ENCODE peak calls at places on chromosomes 11 and 22, in four cellular contexts. One of them, this sample, is unnamed.

GRCh38 chr11:61477734-61478148 is 30.8 kb upstream of the LRRC10B start:
- DNase-seq in endodermal cell: peak; percentile 90
- DNase-seq in right atrium auricular region: peak; percentile 64
- DNase-seq in tibial artery: peak; percentile 38
- DNase-seq in this sample: peak; percentile 52

GRCh38 chr11:70220920-70221319 is 17.8 kb downstream of the FADD start:
- DNase-seq in endodermal cell: no peak
- DNase-seq in right atrium auricular region: no peak
- DNase-seq in tibial artery: no peak
- DNase-seq in this sample: no peak

GRCh38 chr11:26541870-26542269 is 30.2 kb downstream of the MUC15 start:
- DNase-seq in endodermal cell: no peak
- DNase-seq in right atrium auricular region: no peak
- DNase-seq in tibial artery: no peak
- DNase-seq in this sample: no peak

GRCh38 chr11:119316017-119316728 is 757 bp downstream of the MCAM start:
- DNase-seq in endodermal cell: peak; percentile 68
- DNase-seq in right atrium auricular region: no peak
- DNase-seq in tibial artery: peak; percentile 87
- DNase-seq in this sample: no peak

GRCh38 chr11:122663764-122664163 is 8.2 kb downstream of the UBASH3B start:
- DNase-seq in endodermal cell: no peak
- DNase-seq in right atrium auricular region: no peak
- DNase-seq in tibial artery: no peak
- DNase-seq in this sample: no peak

GRCh38 chr11:43489869-43490465 is 131.2 kb downstream of the TTC17 start:
- DNase-seq in endodermal cell: no peak
- DNase-seq in right atrium auricular region: no peak
- DNase-seq in tibial artery: no peak
- DNase-seq in this sample: no peak

GRCh38 chr11:74057251-74058151 is 48.6 kb upstream of the UCP3 start:
- DNase-seq in endodermal cell: no peak
- DNase-seq in right atrium auricular region: no peak
- DNase-seq in tibial artery: no peak
- DNase-seq in this sample: no peak

GRCh38 chr22:37334461-37334858 is 52.2 kb downstream of the CYTH4 start:
- DNase-seq in endodermal cell: peak; percentile 69
- DNase-seq in right atrium auricular region: no peak
- DNase-seq in tibial artery: no peak
- DNase-seq in this sample: no peak

GRCh38 chr11:75781296-75781695 is 12.7 kb downstream of the DGAT2 start:
- DNase-seq in endodermal cell: no peak
- DNase-seq in right atrium auricular region: no peak
- DNase-seq in tibial artery: no peak
- DNase-seq in this sample: no peak

GRCh38 chr11:128848815-128849455 is 18.2 kb downstream of the KCNJ1 start:
- DNase-seq in endodermal cell: peak; percentile 96
- DNase-seq in right atrium auricular region: no peak
- DNase-seq in tibial artery: peak; percentile 48
- DNase-seq in this sample: peak; percentile 79

GRCh38 chr11:78138694-78139421 is 568 bp downstream of the ALG8 start:
- DNase-seq in endodermal cell: peak; percentile 56
- DNase-seq in right atrium auricular region: no peak
- DNase-seq in tibial artery: no peak
- DNase-seq in this sample: peak; percentile 53

GRCh38 chr11:81673001-81673400 is 1060.7 kb downstream of the FAM181B start:
- DNase-seq in endodermal cell: no peak
- DNase-seq in right atrium auricular region: no peak
- DNase-seq in tibial artery: no peak
- DNase-seq in this sample: no peak

GRCh38 chr22:39996732-39997131 is 2.0 kb downstream of the FAM83F start:
- DNase-seq in endodermal cell: no peak
- DNase-seq in right atrium auricular region: no peak
- DNase-seq in tibial artery: no peak
- DNase-seq in this sample: no peak

GRCh38 chr11:130001491-130002351 is 914 bp downstream of the PRDM10 start:
- DNase-seq in endodermal cell: peak; percentile 76
- DNase-seq in right atrium auricular region: no peak
- DNase-seq in tibial artery: peak; percentile 43
- DNase-seq in this sample: peak; percentile 63

GRCh38 chr11:65047581-65048422 is 6.8 kb downstream of the SAC3D1 start:
- DNase-seq in endodermal cell: no peak
- DNase-seq in right atrium auricular region: peak; percentile 59
- DNase-seq in tibial artery: peak; percentile 46
- DNase-seq in this sample: no peak

GRCh38 chr11:2691991-2692841 is 7.6 kb downstream of the KCNQ1OT1 start:
- DNase-seq in endodermal cell: peak; percentile 85
- DNase-seq in right atrium auricular region: no peak
- DNase-seq in tibial artery: peak; percentile 6
- DNase-seq in this sample: peak; percentile 45

GRCh38 chr11:44632466-44633123 is 67.1 kb downstream of the CD82 start:
- DNase-seq in endodermal cell: peak; percentile 75
- DNase-seq in right atrium auricular region: peak; percentile 58
- DNase-seq in tibial artery: no peak
- DNase-seq in this sample: peak; percentile 17

GRCh38 chr11:19988598-19988997 is 171.7 kb downstream of the DBX1 start:
- DNase-seq in endodermal cell: peak; percentile 84
- DNase-seq in right atrium auricular region: no peak
- DNase-seq in tibial artery: no peak
- DNase-seq in this sample: no peak

GRCh38 chr11:72732329-72732728 is 19.9 kb downstream of the ARAP1 start:
- DNase-seq in endodermal cell: no peak
- DNase-seq in right atrium auricular region: no peak
- DNase-seq in tibial artery: no peak
- DNase-seq in this sample: no peak

GRCh38 chr11:46658259-46658658 is 40.9 kb downstream of the ATG13 start:
- DNase-seq in endodermal cell: no peak
- DNase-seq in right atrium auricular region: no peak
- DNase-seq in tibial artery: peak; percentile 82
- DNase-seq in this sample: no peak

GRCh38 chr22:39718206-39718605 is 147.7 kb downstream of the CACNA1I start:
- DNase-seq in endodermal cell: no peak
- DNase-seq in right atrium auricular region: no peak
- DNase-seq in tibial artery: no peak
- DNase-seq in this sample: no peak

GRCh38 chr22:38401336-38402084 is 53.5 kb downstream of the KCNJ4 start:
- DNase-seq in endodermal cell: peak; percentile 69
- DNase-seq in right atrium auricular region: no peak
- DNase-seq in tibial artery: no peak
- DNase-seq in this sample: no peak

GRCh38 chr11:69489746-69490365 is 8.4 kb downstream of the LINC01488 start:
- DNase-seq in endodermal cell: no peak
- DNase-seq in right atrium auricular region: no peak
- DNase-seq in tibial artery: no peak
- DNase-seq in this sample: no peak

GRCh38 chr11:110531056-110531756 is 101.5 kb downstream of the FDX1 start:
- DNase-seq in endodermal cell: no peak
- DNase-seq in right atrium auricular region: no peak
- DNase-seq in tibial artery: no peak
- DNase-seq in this sample: no peak

GRCh38 chr22:50179937-50180726 is 5.6 kb upstream of the TRABD start:
- DNase-seq in endodermal cell: no peak
- DNase-seq in right atrium auricular region: no peak
- DNase-seq in tibial artery: no peak
- DNase-seq in this sample: no peak

GRCh38 chr11:9710852-9711251 is 47.0 kb downstream of the SWAP70 start:
- DNase-seq in endodermal cell: no peak
- DNase-seq in right atrium auricular region: no peak
- DNase-seq in tibial artery: no peak
- DNase-seq in this sample: no peak
- H3K4me1 ChIP-seq in endodermal cell: no peaks in the 10 kb centered on the region
- H3K4me1 ChIP-seq in right atrium auricular region: no peaks in the 10 kb centered on the region
- H3K4me1 ChIP-seq in tibial artery: peaks cover 11% of the 10 kb centered on the region
- H3K4me1 ChIP-seq in this sample: peaks cover 44% of the 10 kb centered on the region

GRCh38 chr11:114156766-114157165 is 97.3 kb downstream of the ZBTB16 start:
- DNase-seq in endodermal cell: no peak
- DNase-seq in right atrium auricular region: no peak
- DNase-seq in tibial artery: no peak
- DNase-seq in this sample: no peak
- H3K4me1 ChIP-seq in endodermal cell: no peaks in the 10 kb centered on the region
- H3K4me1 ChIP-seq in right atrium auricular region: no peaks in the 10 kb centered on the region
- H3K4me1 ChIP-seq in tibial artery: peaks cover 92% of the 10 kb centered on the region
- H3K4me1 ChIP-seq in this sample: peaks cover 35% of the 10 kb centered on the region

GRCh38 chr22:35839811-35840739 is 122.4 kb downstream of the APOL5 start:
- DNase-seq in endodermal cell: peak; percentile 96
- DNase-seq in right atrium auricular region: peak; percentile 89
- DNase-seq in tibial artery: peak; percentile 83
- DNase-seq in this sample: peak; percentile 74

GRCh38 chr22:35841907-35842518 is 124.3 kb downstream of the APOL5 start:
- DNase-seq in endodermal cell: no peak
- DNase-seq in right atrium auricular region: no peak
- DNase-seq in tibial artery: no peak
- DNase-seq in this sample: no peak

GRCh38 chr22:35837328-35837727 is 119.7 kb downstream of the APOL5 start:
- DNase-seq in endodermal cell: no peak
- DNase-seq in right atrium auricular region: no peak
- DNase-seq in tibial artery: no peak
- DNase-seq in this sample: no peak

GRCh38 chr22:35835998-35836691 is 118.5 kb downstream of the APOL5 start:
- DNase-seq in endodermal cell: peak; percentile 79
- DNase-seq in right atrium auricular region: peak; percentile 66
- DNase-seq in tibial artery: peak; percentile 47
- DNase-seq in this sample: no peak

GRCh38 chr22:35838849-35839646 is 121.4 kb downstream of the APOL5 start:
- DNase-seq in endodermal cell: peak; percentile 71
- DNase-seq in right atrium auricular region: no peak
- DNase-seq in tibial artery: peak; percentile 69
- DNase-seq in this sample: peak; percentile 69
- H3K4me1 ChIP-seq in endodermal cell: peaks cover 6% of the 10 kb centered on the region
- H3K4me1 ChIP-seq in right atrium auricular region: no peaks in the 10 kb centered on the region
- H3K4me1 ChIP-seq in tibial artery: peaks cover 20% of the 10 kb centered on the region
- H3K4me1 ChIP-seq in this sample: peaks cover 89% of the 10 kb centered on the region

DNA sequence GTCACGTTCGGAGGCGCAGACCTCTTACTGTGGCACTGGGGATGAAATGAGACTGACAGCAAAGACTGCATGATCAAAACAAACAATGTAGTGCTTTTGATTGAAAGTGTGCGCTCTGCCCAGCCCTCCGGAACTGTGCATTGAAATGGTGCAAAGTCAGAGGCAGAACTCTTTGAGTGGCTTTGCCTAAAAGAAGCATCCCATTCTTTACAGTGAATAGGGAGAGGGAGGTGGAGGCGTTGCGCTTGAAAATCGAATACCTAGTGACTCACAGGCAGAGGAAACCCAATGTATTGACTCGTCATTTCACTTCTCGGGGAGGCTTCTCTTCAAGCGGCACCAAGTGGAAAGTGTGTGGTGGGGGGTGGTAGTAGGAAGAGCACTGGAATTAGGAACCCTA is 10.9 kb downstream of the RCN1 start:
- DNase-seq in endodermal cell: no peak
- DNase-seq in right atrium auricular region: no peak
- DNase-seq in tibial artery: no peak
- DNase-seq in this sample: no peak
- H3K4me1 ChIP-seq in endodermal cell: peaks cover 9% of the 10 kb centered on the region
- H3K4me1 ChIP-seq in right atrium auricular region: no peaks in the 10 kb centered on the region
- H3K4me1 ChIP-seq in tibial artery: no peaks in the 10 kb centered on the region
- H3K4me1 ChIP-seq in this sample: peaks cover 4% of the 10 kb centered on the region

DNA sequence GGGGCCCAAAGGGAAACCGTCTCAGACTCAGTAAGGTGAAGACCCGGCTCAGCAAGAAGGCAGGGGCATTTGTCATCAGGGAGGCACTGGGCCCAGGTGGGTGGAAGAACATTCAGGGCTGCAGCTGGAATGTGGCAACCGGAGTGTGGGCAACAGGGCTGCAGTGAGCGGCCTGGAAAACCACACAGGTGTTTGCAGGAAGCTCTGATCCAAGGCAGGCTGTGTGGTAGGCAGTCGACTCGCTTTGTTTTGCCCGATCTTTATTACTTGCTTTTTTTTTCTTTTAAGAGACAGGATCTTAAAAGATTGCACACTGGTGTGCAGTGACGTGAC is 82.8 kb downstream of the DGCR2 start:
- DNase-seq in endodermal cell: no peak
- DNase-seq in right atrium auricular region: no peak
- DNase-seq in tibial artery: no peak
- DNase-seq in this sample: no peak
- H3K4me1 ChIP-seq in endodermal cell: no peaks in the 10 kb centered on the region
- H3K4me1 ChIP-seq in right atrium auricular region: no peaks in the 10 kb centered on the region
- H3K4me1 ChIP-seq in tibial artery: no peaks in the 10 kb centered on the region
- H3K4me1 ChIP-seq in this sample: no peaks in the 10 kb centered on the region

GRCh38 chr11:66121453-66121852 is 51.4 kb downstream of the PACS1 start:
- DNase-seq in endodermal cell: no peak
- DNase-seq in right atrium auricular region: no peak
- DNase-seq in tibial artery: no peak
- DNase-seq in this sample: no peak

GRCh38 chr11:66116576-66117361 is 46.7 kb downstream of the PACS1 start:
- DNase-seq in endodermal cell: peak; percentile 53
- DNase-seq in right atrium auricular region: no peak
- DNase-seq in tibial artery: no peak
- DNase-seq in this sample: no peak

GRCh38 chr11:66115638-66116410 is 45.8 kb downstream of the PACS1 start:
- DNase-seq in endodermal cell: no peak
- DNase-seq in right atrium auricular region: no peak
- DNase-seq in tibial artery: no peak
- DNase-seq in this sample: peak; percentile 48

GRCh38 chr11:66118847-66119246 is 48.8 kb downstream of the PACS1 start:
- DNase-seq in endodermal cell: no peak
- DNase-seq in right atrium auricular region: no peak
- DNase-seq in tibial artery: no peak
- DNase-seq in this sample: no peak

GRCh38 chr11:66119348-66120133 is 49.5 kb downstream of the PACS1 start:
- DNase-seq in endodermal cell: peak; percentile 73
- DNase-seq in right atrium auricular region: no peak
- DNase-seq in tibial artery: no peak
- DNase-seq in this sample: no peak
- H3K4me1 ChIP-seq in endodermal cell: peaks cover 21% of the 10 kb centered on the region
- H3K4me1 ChIP-seq in right atrium auricular region: no peaks in the 10 kb centered on the region
- H3K4me1 ChIP-seq in tibial artery: peaks cover 6% of the 10 kb centered on the region
- H3K4me1 ChIP-seq in this sample: peaks cover 48% of the 10 kb centered on the region

DNA sequence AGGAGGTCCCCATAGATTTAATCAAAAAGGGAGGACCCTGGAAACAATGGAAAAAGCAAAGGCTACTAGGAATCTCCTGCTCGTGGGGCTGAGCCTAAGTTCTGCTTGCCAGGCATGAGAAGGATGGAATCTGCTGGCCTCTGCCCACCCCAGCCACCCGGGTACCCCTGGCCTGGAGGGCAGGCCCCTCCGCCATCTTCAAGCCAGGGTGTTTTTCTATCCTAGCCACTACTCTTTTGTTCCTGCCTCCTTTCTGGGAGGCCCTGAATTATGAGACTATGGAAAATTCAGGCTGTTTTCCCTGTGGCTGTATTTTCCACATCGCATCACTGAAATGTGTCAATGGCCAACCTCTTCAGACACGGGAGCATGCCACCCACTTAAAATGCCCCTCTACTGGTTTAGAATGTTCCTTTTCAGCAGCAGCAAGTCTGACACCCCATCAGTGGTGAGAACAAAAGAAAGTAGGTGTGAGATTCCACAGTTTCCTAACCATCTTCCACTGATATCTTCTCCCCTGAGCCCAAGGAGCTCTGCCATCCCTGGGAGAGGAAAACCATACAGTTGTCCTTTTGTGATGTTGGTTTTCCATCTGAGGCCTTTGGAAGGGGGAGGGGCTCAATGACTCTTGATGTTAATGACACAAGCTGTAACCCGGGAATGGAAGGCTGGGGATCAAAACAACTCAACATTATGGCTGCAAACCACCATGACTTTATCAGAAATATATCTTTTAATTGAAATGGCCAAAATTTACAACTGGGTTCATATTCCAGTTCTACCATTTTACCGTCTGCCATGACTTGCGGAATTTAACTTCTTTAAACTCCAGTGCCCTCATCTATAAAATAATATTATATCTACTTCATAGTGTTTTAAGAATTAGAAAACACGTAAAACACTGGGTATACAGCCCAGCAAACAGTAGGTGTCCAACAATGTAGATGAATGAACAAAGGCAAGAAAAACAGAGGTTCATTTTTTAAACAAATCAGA is 22.2 kb downstream of the DKK3 start:
- DNase-seq in endodermal cell: peak; percentile 88
- DNase-seq in right atrium auricular region: no peak
- DNase-seq in tibial artery: no peak
- DNase-seq in this sample: no peak
- H3K4me1 ChIP-seq in endodermal cell: peaks cover 19% of the 10 kb centered on the region
- H3K4me1 ChIP-seq in right atrium auricular region: no peaks in the 10 kb centered on the region
- H3K4me1 ChIP-seq in tibial artery: peaks cover 6% of the 10 kb centered on the region
- H3K4me1 ChIP-seq in this sample: no peaks in the 10 kb centered on the region

This sample was measured in OCI-LY7.